ENCODE peak calls at places on chromosome 21, in seven cellular contexts. W is tibial nerve, M is fibroblast of villous mesenchyme, T is epithelial cell of esophagus, X is GM12865, B is brain microvascular endothelial cell, A is BJ. J is an unnamed sample.

GRCh38 chr21:44370027-44370735 is 16.8 kb downstream of the TRPM2 start:
- DNase-seq in W (no peak), X (no peak), T (peak), A (peak), M (peak), B (peak), J (peak)

GRCh38 chr21:44548922-44549321 is 2.4 kb downstream of the KRTAP10-2 start:
- DNase-seq in A (no peak), B (no peak), T (peak), X (no peak), W (no peak), M (no peak), J (no peak)

GRCh38 chr21:46038871-46039397 is 57.4 kb downstream of the COL6A1 start:
- DNase-seq in T (no peak), M (peak), B (peak), W (peak), A (peak), X (no peak), J (no peak)

GRCh38 chr21:41506526-41507520 is 1.1 kb downstream of the TMPRSS2 start:
- DNase-seq in W (no peak), B (no peak), X (no peak), T (peak), A (no peak), M (no peak), J (no peak)

GRCh38 chr21:43268804-43269186 is 100.0 kb downstream of the CRYAA start:
- DNase-seq in M (no peak), X (no peak), T (no peak), B (no peak), A (no peak), W (no peak), J (no peak)

GRCh38 chr21:15943009-15943666 is 213.4 kb downstream of the USP25 start:
- DNase-seq in X (no peak), M (no peak), T (peak), A (no peak), W (no peak), B (peak), J (no peak)

GRCh38 chr21:26850116-26850643 is 5.0 kb upstream of the ADAMTS1 start:
- DNase-seq in W (no peak), A (no peak), T (peak), M (peak), B (no peak), X (peak), J (peak)

GRCh38 chr21:43645414-43645891 is 13.8 kb downstream of the HSF2BP start:
- DNase-seq in X (peak), A (no peak), B (peak), W (peak), T (peak), M (peak), J (no peak)

GRCh38 chr21:42818328-42818749 is 61.0 kb downstream of the WDR4 start:
- DNase-seq in W (peak), X (peak), T (peak), B (peak), M (peak), A (no peak), J (no peak)

GRCh38 chr21:39611547-39612190 is 1.1 kb upstream of the B3GALT5 start:
- DNase-seq in B (no peak), A (no peak), X (no peak), M (no peak), W (no peak), T (no peak), J (no peak)
- H3K4me3 ChIP-seq in B (peak), A (no peak), X (no peak), M (no peak), W (no peak), T (no peak), J (no peak)

GRCh38 chr21:29166333-29166732 is 35.9 kb downstream of the MAP3K7CL start:
- DNase-seq in A (no peak), T (no peak), B (no peak), X (no peak), W (no peak), M (no peak), J (no peak)

GRCh38 chr21:29163381-29164115 is 33.1 kb downstream of the MAP3K7CL start:
- DNase-seq in B (no peak), T (no peak), W (no peak), M (no peak), A (no peak), X (no peak), J (no peak)

GRCh38 chr21:29166853-29167252 is 36.4 kb downstream of the MAP3K7CL start:
- DNase-seq in W (no peak), A (no peak), T (no peak), B (no peak), X (no peak), M (no peak), J (no peak)

GRCh38 chr21:29168874-29169273 is 38.4 kb downstream of the MAP3K7CL start:
- DNase-seq in W (no peak), X (no peak), T (peak), M (no peak), A (no peak), B (no peak), J (no peak)

GRCh38 chr21:29164330-29164942 is 34.0 kb downstream of the MAP3K7CL start:
- DNase-seq in T (peak), M (peak), X (peak), B (peak), A (no peak), W (no peak), J (peak)
- TF ChIP-seq CTCF in T (peak), M (peak), X (peak), B (peak), A (peak), W (peak), J (peak)

GRCh38 chr21:36297938-36298572 is 21.9 kb upstream of the MORC3 start:
- DNase-seq in W (peak), T (peak), X (peak), B (no peak), A (no peak), M (peak), J (no peak)
- H3K4me3 ChIP-seq in W (peak), T (peak), X (peak), B (no peak), A (no peak), M (peak), J (no peak)

GRCh38 chr21:38511662-38512243 is 13.5 kb upstream of the ERG start:
- DNase-seq in A (no peak), W (no peak), M (no peak), T (no peak), X (no peak), B (no peak), J (no peak)
- TF ChIP-seq CTCF in A (no peak), W (no peak), M (no peak), T (peak), X (peak), B (no peak), J (peak)

J was measured in epithelial cell of proximal tubule.